ENCODE peak calls at places on chromosome 6, in eight cellular contexts. I is stomach, C is heart right ventricle, S is mucosa of descending colon, O is GM06990, Z is IMR-90, M is left ventricle myocardium inferior, W is Peyer's patch. G is an unnamed sample.

GRCh38 chr6:30720738-30721197 is 616 bp downstream of the TUBB start:
- DNase-seq in I (peak; percentile 65), C (peak; percentile 73), S (peak; percentile 90), O (peak; percentile 82), Z (peak; percentile 32), M (peak; percentile 75), W (peak; percentile 90), G (no peak)

GRCh38 chr6:21265264-21266044 is 328.1 kb upstream of the SOX4 start:
- DNase-seq in I (no peak), C (no peak), S (no peak), O (no peak), Z (peak; percentile 5), M (no peak), W (no peak), G (no peak)

GRCh38 chr6:46581459-46582177 is 71.0 kb downstream of the CYP39A1 start:
- DNase-seq in I (no peak), C (no peak), S (no peak), O (no peak), Z (no peak), M (no peak), W (no peak), G (no peak)

GRCh38 chr6:116060572-116061283 is at the start of gene FRK:
- DNase-seq in I (peak; percentile 70), C (peak; percentile 13), S (no peak), O (no peak), Z (peak; percentile 24), M (no peak), W (peak; percentile 74), G (no peak)

GRCh38 chr6:39819676-39820075 is 27.5 kb downstream of the DAAM2 start:
- DNase-seq in I (no peak), C (no peak), S (no peak), O (no peak), Z (no peak), M (no peak), W (no peak), G (no peak)

GRCh38 chr6:39068391-39068790 is 19.8 kb downstream of the GLP1R start:
- DNase-seq in I (no peak), C (no peak), S (no peak), O (no peak), Z (no peak), M (no peak), W (no peak), G (no peak)

GRCh38 chr6:95866732-95867131 is 149.0 kb upstream of the FUT9 start:
- DNase-seq in I (peak; percentile 41), C (no peak), S (no peak), O (no peak), Z (no peak), M (no peak), W (no peak), G (no peak)

GRCh38 chr6:89082439-89082838 is 1.9 kb downstream of the PNRC1 start:
- DNase-seq in I (no peak), C (no peak), S (no peak), O (no peak), Z (peak; percentile 28), M (no peak), W (no peak), G (no peak)

GRCh38 chr6:52576392-52577021 is 353 bp downstream of the TRAM2 start:
- DNase-seq in I (peak; percentile 54), C (peak; percentile 67), S (peak; percentile 84), O (peak; percentile 87), Z (peak; percentile 85), M (peak; percentile 65), W (peak; percentile 87), G (peak; percentile 88)

DNA sequence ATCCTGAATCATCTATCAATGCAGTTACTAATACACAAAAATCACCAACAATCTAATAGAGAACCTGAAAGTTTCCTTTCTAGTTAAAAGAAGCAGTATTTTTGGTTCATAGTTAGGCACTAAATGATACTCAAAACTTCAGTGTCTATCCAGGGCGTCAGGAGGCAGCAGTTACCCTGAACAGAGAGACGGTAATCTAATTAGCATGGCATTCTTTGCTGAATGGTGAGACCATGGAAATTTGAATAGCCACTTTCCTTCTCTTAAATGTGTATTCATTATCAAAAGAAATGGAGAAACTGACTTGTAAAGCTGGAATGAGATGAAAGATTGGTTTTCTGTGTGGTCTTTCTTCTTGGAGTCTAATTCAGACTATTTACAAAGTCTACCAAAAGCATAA is 146.6 kb upstream of the BMP5 start:
- DNase-seq in I (no peak), C (no peak), S (no peak), O (no peak), Z (no peak), M (no peak), W (no peak), G (no peak)
- TF ChIP-seq CTCF in I (no peak), C (no peak), S (no peak), O (no peak), Z (peak; percentile 14), M (no peak), W (no peak), G (no peak)

GRCh38 chr6:44002591-44003344 is 124.5 kb downstream of the MRPL14 start:
- DNase-seq in I (peak; percentile 63), C (peak; percentile 44), S (peak; percentile 75), O (peak; percentile 66), Z (peak; percentile 54), M (peak; percentile 45), W (peak; percentile 76), G (no peak)

GRCh38 chr6:44004625-44005506 is 122.4 kb downstream of the MRPL14 start:
- DNase-seq in I (no peak), C (peak; percentile 48), S (no peak), O (no peak), Z (peak; percentile 33), M (peak; percentile 50), W (no peak), G (no peak)

GRCh38 chr6:44002071-44002590 is 125.1 kb downstream of the MRPL14 start:
- DNase-seq in I (no peak), C (no peak), S (no peak), O (no peak), Z (no peak), M (no peak), W (no peak), G (no peak)

GRCh38 chr6:44004136-44004535 is 123.1 kb downstream of the MRPL14 start:
- DNase-seq in I (no peak), C (no peak), S (no peak), O (no peak), Z (no peak), M (no peak), W (no peak), G (no peak)

DNA sequence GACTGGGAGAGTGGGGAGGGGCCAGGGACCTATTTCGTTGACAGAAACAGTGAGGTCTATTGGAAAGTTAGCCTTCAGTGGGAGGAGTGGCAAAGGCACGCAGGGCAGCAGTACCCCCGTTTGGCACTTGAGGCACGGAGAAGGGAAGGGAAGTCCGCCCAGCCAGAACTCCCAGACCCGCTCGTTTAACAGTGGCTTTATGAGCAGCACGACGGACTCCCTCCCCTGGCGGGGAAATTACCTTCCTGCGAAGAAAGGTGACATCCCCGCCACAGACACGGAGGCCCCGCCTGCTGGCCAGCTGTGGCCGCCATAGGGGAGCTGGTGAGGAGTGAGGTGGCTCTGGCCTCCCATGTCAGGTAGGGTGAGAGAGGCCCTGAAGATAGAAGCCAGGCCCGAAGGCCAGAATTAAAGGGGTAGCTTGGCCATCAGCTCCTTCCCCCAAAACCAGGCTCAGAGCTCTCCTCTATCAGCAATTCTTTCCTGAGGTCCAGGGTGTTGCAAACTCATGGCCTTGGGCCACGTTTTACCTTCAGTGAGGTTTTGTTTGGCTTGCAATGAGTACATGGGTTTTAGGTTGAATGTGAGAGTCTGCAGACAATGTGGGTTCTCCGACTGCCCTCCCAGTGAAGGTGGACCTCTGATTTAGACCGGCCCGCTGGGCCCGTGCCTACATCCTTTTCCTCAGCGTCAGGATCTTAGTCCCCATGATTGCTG is 123.7 kb downstream of the MRPL14 start:
- DNase-seq in I (no peak), C (no peak), S (no peak), O (peak; percentile 43), Z (no peak), M (no peak), W (no peak), G (no peak)
- TF ChIP-seq CTCF in I (no peak), C (no peak), S (no peak), O (peak; percentile 17), Z (no peak), M (no peak), W (no peak), G (no peak)

GRCh38 chr6:145042559-145042958 is 692.8 kb downstream of the EPM2A start:
- DNase-seq in I (no peak), C (no peak), S (no peak), O (no peak), Z (no peak), M (no peak), W (no peak), G (no peak)
- TF ChIP-seq CTCF in I (no peak), C (no peak), S (no peak), O (peak; percentile 25), Z (no peak), M (no peak), W (no peak), G (no peak)

DNA sequence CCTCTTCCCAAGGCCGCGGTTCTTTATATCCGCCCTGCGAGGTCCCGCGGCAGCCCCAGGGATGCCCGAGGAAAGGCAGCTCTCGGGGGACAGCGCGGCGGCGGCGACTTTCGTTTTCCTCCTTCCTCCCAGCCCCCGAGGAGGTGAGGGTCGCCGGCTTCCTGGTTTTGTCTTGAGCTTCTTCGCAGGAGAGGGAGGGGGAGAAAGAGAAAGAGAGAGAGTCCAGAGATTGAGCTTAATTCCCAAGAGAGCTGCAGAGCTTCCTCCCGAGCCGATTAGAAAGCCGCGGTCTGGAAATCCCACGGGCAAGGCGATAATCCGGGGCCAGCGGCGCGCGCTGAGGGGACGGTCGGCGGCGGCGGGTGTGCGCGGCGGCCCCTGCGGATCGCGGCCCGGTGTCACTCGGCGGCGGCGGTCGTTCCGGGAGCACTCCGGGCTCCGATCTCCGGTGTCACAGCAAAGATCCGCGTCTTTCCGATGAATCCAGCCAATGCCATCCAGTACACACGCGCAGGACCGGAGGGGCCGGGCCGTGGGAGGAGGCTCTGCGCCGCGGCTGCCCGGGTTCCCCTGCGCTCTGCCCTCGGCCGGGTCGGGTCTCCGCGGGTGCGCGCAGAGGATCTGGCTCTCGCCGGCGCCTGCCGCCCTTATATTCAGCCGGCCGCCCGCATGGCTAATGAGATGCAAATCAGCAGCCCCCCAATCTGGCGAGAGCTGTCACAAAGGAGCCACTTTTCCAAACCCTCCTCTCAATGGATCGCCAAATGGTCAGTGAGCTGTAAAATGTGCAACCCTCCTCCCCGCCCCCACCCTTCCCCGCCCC is at the start of gene DLL1:
- DNase-seq in I (peak; percentile 57), C (peak; percentile 56), S (no peak), O (peak; percentile 53), Z (peak; percentile 29), M (peak; percentile 60), W (peak; percentile 75), G (no peak)
- TF ChIP-seq CTCF in I (no peak), C (no peak), S (no peak), O (no peak), Z (no peak), M (no peak), W (no peak), G (no peak)

G was measured in osteocyte.